ENCODE peak calls at places on chromosomes 16 and 17, in eight cellular contexts. One of them, this sample, is unnamed.

GRCh38 chr16:70253291-70254094 is 1.8 kb upstream of the EXOSC6 start:
- DNase-seq in neuronal stem cell: peak
- DNase-seq in iPS DF 6.9: peak
- DNase-seq in mesendoderm: peak
- DNase-seq in prostate gland: no peak
- DNase-seq in ascending aorta: no peak
- DNase-seq in uterus: no peak
- DNase-seq in CD4-positive, alpha-beta T cell: no peak
- DNase-seq in this sample: no peak

GRCh38 chr17:79854080-79854861 is 15.0 kb upstream of the CBX4 start:
- DNase-seq in neuronal stem cell: no peak
- DNase-seq in iPS DF 6.9: no peak
- DNase-seq in mesendoderm: no peak
- DNase-seq in prostate gland: no peak
- DNase-seq in ascending aorta: no peak
- DNase-seq in uterus: no peak
- DNase-seq in CD4-positive, alpha-beta T cell: no peak
- DNase-seq in this sample: no peak

GRCh38 chr17:27466748-27467375 is 10.6 kb downstream of the KSR1 start:
- DNase-seq in neuronal stem cell: no peak
- DNase-seq in iPS DF 6.9: no peak
- DNase-seq in mesendoderm: no peak
- DNase-seq in prostate gland: no peak
- DNase-seq in ascending aorta: no peak
- DNase-seq in uterus: no peak
- DNase-seq in CD4-positive, alpha-beta T cell: no peak
- DNase-seq in this sample: no peak

GRCh38 chr17:51948128-51948527 is 210.4 kb downstream of the CA10 start:
- DNase-seq in neuronal stem cell: no peak
- DNase-seq in iPS DF 6.9: no peak
- DNase-seq in mesendoderm: no peak
- DNase-seq in prostate gland: no peak
- DNase-seq in ascending aorta: no peak
- DNase-seq in uterus: no peak
- DNase-seq in CD4-positive, alpha-beta T cell: no peak
- DNase-seq in this sample: peak

GRCh38 chr17:49457564-49458535 is 37.2 kb upstream of the NGFR start:
- DNase-seq in neuronal stem cell: no peak
- DNase-seq in iPS DF 6.9: no peak
- DNase-seq in mesendoderm: peak
- DNase-seq in prostate gland: peak
- DNase-seq in ascending aorta: no peak
- DNase-seq in uterus: no peak
- DNase-seq in CD4-positive, alpha-beta T cell: no peak
- DNase-seq in this sample: no peak

GRCh38 chr16:65070831-65071230 is 51.0 kb downstream of the CDH11 start:
- DNase-seq in neuronal stem cell: peak
- DNase-seq in iPS DF 6.9: no peak
- DNase-seq in mesendoderm: peak
- DNase-seq in prostate gland: no peak
- DNase-seq in ascending aorta: peak
- DNase-seq in uterus: peak
- DNase-seq in CD4-positive, alpha-beta T cell: no peak
- DNase-seq in this sample: peak

GRCh38 chr17:29956225-29956624 is 14.8 kb downstream of the EFCAB5 start:
- DNase-seq in neuronal stem cell: no peak
- DNase-seq in iPS DF 6.9: no peak
- DNase-seq in mesendoderm: no peak
- DNase-seq in prostate gland: no peak
- DNase-seq in ascending aorta: no peak
- DNase-seq in uterus: no peak
- DNase-seq in CD4-positive, alpha-beta T cell: no peak
- DNase-seq in this sample: no peak

GRCh38 chr16:1297413-1297773 is 12.0 kb upstream of the UBE2I start:
- DNase-seq in neuronal stem cell: no peak
- DNase-seq in iPS DF 6.9: no peak
- DNase-seq in mesendoderm: no peak
- DNase-seq in prostate gland: no peak
- DNase-seq in ascending aorta: no peak
- DNase-seq in uterus: no peak
- DNase-seq in CD4-positive, alpha-beta T cell: no peak
- DNase-seq in this sample: no peak

GRCh38 chr16:13453938-13454553 is 465.9 kb upstream of the ERCC4 start:
- DNase-seq in neuronal stem cell: peak
- DNase-seq in iPS DF 6.9: peak
- DNase-seq in mesendoderm: peak
- DNase-seq in prostate gland: peak
- DNase-seq in ascending aorta: no peak
- DNase-seq in uterus: no peak
- DNase-seq in CD4-positive, alpha-beta T cell: no peak
- DNase-seq in this sample: no peak

DNA sequence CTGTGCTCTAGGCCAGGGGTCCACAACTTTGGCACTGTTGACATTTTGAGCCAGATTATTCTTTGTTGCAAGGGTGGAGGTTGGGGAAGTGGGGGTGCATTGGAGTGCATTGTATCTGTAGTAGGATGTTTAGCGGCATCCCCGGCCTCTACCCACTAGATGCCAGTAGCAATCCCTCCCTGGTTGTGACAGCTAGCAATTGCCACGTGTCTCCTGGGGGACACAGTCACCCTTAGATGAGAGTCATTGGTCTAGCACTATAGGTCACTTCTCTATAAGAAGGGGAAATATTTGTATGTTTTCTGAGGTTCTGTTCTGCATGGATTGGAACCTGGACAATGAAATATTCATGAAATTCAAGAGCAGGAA is 32.4 kb downstream of the MSI2 start:
- DNase-seq in neuronal stem cell: no peak
- DNase-seq in iPS DF 6.9: no peak
- DNase-seq in mesendoderm: no peak
- DNase-seq in prostate gland: no peak
- DNase-seq in ascending aorta: no peak
- DNase-seq in uterus: no peak
- DNase-seq in CD4-positive, alpha-beta T cell: no peak
- DNase-seq in this sample: no peak
- H3K27ac ChIP-seq in neuronal stem cell: no peak
- H3K27ac ChIP-seq in iPS DF 6.9: no peak
- H3K27ac ChIP-seq in mesendoderm: no peak
- H3K27ac ChIP-seq in prostate gland: peak
- H3K27ac ChIP-seq in ascending aorta: peak
- H3K27ac ChIP-seq in uterus: no peak
- H3K27ac ChIP-seq in CD4-positive, alpha-beta T cell: no peak
- H3K27ac ChIP-seq in this sample: no peak

GRCh38 chr17:75806822-75807500 is 22.4 kb downstream of the UNK start:
- DNase-seq in neuronal stem cell: no peak
- DNase-seq in iPS DF 6.9: no peak
- DNase-seq in mesendoderm: no peak
- DNase-seq in prostate gland: no peak
- DNase-seq in ascending aorta: no peak
- DNase-seq in uterus: no peak
- DNase-seq in CD4-positive, alpha-beta T cell: no peak
- DNase-seq in this sample: no peak

GRCh38 chr17:75809631-75810111 is 25.1 kb downstream of the UNK start:
- DNase-seq in neuronal stem cell: no peak
- DNase-seq in iPS DF 6.9: no peak
- DNase-seq in mesendoderm: no peak
- DNase-seq in prostate gland: no peak
- DNase-seq in ascending aorta: no peak
- DNase-seq in uterus: peak
- DNase-seq in CD4-positive, alpha-beta T cell: no peak
- DNase-seq in this sample: no peak

GRCh38 chr17:75807861-75808260 is 23.3 kb downstream of the UNK start:
- DNase-seq in neuronal stem cell: no peak
- DNase-seq in iPS DF 6.9: no peak
- DNase-seq in mesendoderm: no peak
- DNase-seq in prostate gland: no peak
- DNase-seq in ascending aorta: no peak
- DNase-seq in uterus: no peak
- DNase-seq in CD4-positive, alpha-beta T cell: no peak
- DNase-seq in this sample: no peak

GRCh38 chr17:75808905-75809621 is 24.5 kb downstream of the UNK start:
- DNase-seq in neuronal stem cell: no peak
- DNase-seq in iPS DF 6.9: no peak
- DNase-seq in mesendoderm: peak
- DNase-seq in prostate gland: peak
- DNase-seq in ascending aorta: peak
- DNase-seq in uterus: peak
- DNase-seq in CD4-positive, alpha-beta T cell: no peak
- DNase-seq in this sample: peak

DNA sequence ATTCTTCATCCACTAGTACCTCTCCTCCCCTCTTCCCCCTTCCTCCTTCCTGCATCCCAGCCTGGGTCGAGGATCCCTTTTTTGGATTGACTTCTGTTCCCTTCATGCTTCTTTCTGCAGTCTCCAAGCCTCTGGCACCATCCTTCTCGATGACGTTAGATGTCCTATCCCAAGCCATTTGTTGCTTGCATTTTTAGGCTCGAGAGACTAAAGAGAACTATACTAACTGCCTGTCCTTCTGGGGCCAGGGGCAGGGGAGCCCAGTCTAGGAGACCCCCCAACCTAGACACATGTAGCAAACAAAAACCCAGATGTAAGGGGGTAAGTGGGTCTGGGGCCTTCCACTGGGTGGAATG is 23.9 kb downstream of the UNK start:
- DNase-seq in neuronal stem cell: no peak
- DNase-seq in iPS DF 6.9: no peak
- DNase-seq in mesendoderm: no peak
- DNase-seq in prostate gland: no peak
- DNase-seq in ascending aorta: no peak
- DNase-seq in uterus: no peak
- DNase-seq in CD4-positive, alpha-beta T cell: no peak
- DNase-seq in this sample: no peak
- H3K27ac ChIP-seq in neuronal stem cell: no peak
- H3K27ac ChIP-seq in iPS DF 6.9: no peak
- H3K27ac ChIP-seq in mesendoderm: no peak
- H3K27ac ChIP-seq in prostate gland: peak
- H3K27ac ChIP-seq in ascending aorta: peak
- H3K27ac ChIP-seq in uterus: peak
- H3K27ac ChIP-seq in CD4-positive, alpha-beta T cell: no peak
- H3K27ac ChIP-seq in this sample: peak

GRCh38 chr17:50835563-50836231 is at the start of gene WFIKKN2:
- DNase-seq in neuronal stem cell: no peak
- DNase-seq in iPS DF 6.9: no peak
- DNase-seq in mesendoderm: no peak
- DNase-seq in prostate gland: no peak
- DNase-seq in ascending aorta: no peak
- DNase-seq in uterus: no peak
- DNase-seq in CD4-positive, alpha-beta T cell: no peak
- DNase-seq in this sample: no peak
- H3K27ac ChIP-seq in neuronal stem cell: no peak
- H3K27ac ChIP-seq in iPS DF 6.9: no peak
- H3K27ac ChIP-seq in mesendoderm: no peak
- H3K27ac ChIP-seq in prostate gland: no peak
- H3K27ac ChIP-seq in ascending aorta: no peak
- H3K27ac ChIP-seq in uterus: no peak
- H3K27ac ChIP-seq in CD4-positive, alpha-beta T cell: no peak
- H3K27ac ChIP-seq in this sample: no peak

DNA sequence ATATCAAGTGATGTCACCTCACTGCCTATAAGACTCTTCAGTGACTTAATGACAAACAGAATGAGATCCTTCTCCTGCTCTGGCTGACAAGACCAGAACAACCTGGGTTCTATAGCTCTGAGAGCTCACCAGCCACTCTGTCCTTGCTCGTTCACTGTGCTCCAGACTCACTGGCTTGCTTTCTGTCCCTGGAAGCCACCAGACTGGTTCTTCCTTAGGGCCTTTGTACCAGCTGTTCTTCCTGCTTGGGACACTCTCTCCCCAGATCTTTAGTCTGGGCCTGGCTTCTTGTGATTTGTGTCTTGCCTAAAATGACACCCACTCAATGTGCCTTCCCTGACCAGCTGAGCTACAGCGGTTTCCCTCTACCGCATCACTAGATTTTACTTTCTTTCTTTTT is 76.1 kb downstream of the FTO start:
- DNase-seq in neuronal stem cell: no peak
- DNase-seq in iPS DF 6.9: no peak
- DNase-seq in mesendoderm: no peak
- DNase-seq in prostate gland: peak
- DNase-seq in ascending aorta: no peak
- DNase-seq in uterus: no peak
- DNase-seq in CD4-positive, alpha-beta T cell: no peak
- DNase-seq in this sample: no peak
- H3K27ac ChIP-seq in neuronal stem cell: no peak
- H3K27ac ChIP-seq in iPS DF 6.9: no peak
- H3K27ac ChIP-seq in mesendoderm: no peak
- H3K27ac ChIP-seq in prostate gland: no peak
- H3K27ac ChIP-seq in ascending aorta: no peak
- H3K27ac ChIP-seq in uterus: no peak
- H3K27ac ChIP-seq in CD4-positive, alpha-beta T cell: no peak
- H3K27ac ChIP-seq in this sample: peak

DNA sequence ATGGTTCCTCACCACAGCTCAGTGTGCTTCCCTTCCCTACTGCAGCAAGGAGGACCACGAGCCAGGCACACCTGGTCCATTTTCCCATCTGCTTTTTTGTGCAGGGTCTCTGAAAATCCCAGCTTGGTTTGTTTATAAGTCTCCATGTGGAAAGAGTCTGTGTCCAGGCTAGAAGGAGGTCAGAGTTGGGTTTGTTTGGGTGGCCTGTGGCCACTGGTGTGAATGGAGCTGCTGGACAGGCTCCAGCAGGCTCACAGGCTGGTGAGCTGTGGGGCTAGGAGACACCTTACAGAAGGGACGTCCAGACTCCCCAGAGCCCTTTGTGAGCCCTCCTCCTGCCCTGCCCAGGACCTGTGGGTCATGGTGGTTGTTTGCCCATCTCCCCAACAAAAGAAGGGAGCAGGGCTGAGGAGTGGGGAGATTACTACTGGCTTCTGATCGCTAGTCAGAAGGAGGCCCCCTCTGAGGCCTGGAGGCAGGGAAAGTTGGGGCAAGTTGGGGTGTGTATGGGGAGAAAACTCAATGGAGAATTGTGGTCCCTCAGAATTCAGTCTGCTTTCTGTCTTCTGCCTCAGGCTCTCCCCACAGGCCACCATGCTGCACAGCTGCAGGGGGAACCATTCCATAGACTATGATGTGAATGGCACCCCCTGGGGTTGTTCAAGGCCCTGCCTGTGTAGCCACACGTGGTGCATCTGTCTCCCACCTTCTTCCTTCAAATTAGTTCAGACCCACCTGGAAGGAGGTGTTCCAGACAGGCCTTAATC is 4.1 kb downstream of the RARA start:
- DNase-seq in neuronal stem cell: no peak
- DNase-seq in iPS DF 6.9: no peak
- DNase-seq in mesendoderm: no peak
- DNase-seq in prostate gland: no peak
- DNase-seq in ascending aorta: peak
- DNase-seq in uterus: peak
- DNase-seq in CD4-positive, alpha-beta T cell: no peak
- DNase-seq in this sample: no peak
- H3K27ac ChIP-seq in neuronal stem cell: no peak
- H3K27ac ChIP-seq in iPS DF 6.9: no peak
- H3K27ac ChIP-seq in mesendoderm: no peak
- H3K27ac ChIP-seq in prostate gland: peak
- H3K27ac ChIP-seq in ascending aorta: peak
- H3K27ac ChIP-seq in uterus: peak
- H3K27ac ChIP-seq in CD4-positive, alpha-beta T cell: no peak
- H3K27ac ChIP-seq in this sample: peak

GRCh38 chr17:17206149-17206912 is at the start of gene PLD6:
- DNase-seq in neuronal stem cell: no peak
- DNase-seq in iPS DF 6.9: no peak
- DNase-seq in mesendoderm: no peak
- DNase-seq in prostate gland: peak
- DNase-seq in ascending aorta: peak
- DNase-seq in uterus: peak
- DNase-seq in CD4-positive, alpha-beta T cell: peak
- DNase-seq in this sample: no peak
- H3K27ac ChIP-seq in neuronal stem cell: no peak
- H3K27ac ChIP-seq in iPS DF 6.9: no peak
- H3K27ac ChIP-seq in mesendoderm: no peak
- H3K27ac ChIP-seq in prostate gland: peak
- H3K27ac ChIP-seq in ascending aorta: peak
- H3K27ac ChIP-seq in uterus: peak
- H3K27ac ChIP-seq in CD4-positive, alpha-beta T cell: peak
- H3K27ac ChIP-seq in this sample: peak

This sample was measured in epithelial cell of prostate.